ENCODE peak calls at places on chromosomes 6 and 20, in six cellular contexts. S is NCI-H1105; A is astrocyte of the spinal cord; L is ureter; N is neural progenitor cell; X is activated CD4-positive, alpha-beta T cell treated with anti-CD3 and anti-CD28 coated beads for 24 hours. J is an unnamed sample.

GRCh38 chr6:136437246-136437645 is 113.0 kb downstream of the MAP7 start:
- DNase-seq in X (no peak), L (no peak), N (no peak), A (no peak), S (no peak), J (no peak)

GRCh38 chr20:1417273-1417672 is 24.4 kb upstream of the FKBP1A start:
- DNase-seq in A (peak; percentile 46), X (no peak), S (no peak), N (no peak), L (no peak), J (no peak)

GRCh38 chr6:6962086-6962485 is 145.7 kb upstream of the RREB1 start:
- DNase-seq in A (no peak), N (no peak), S (no peak), L (no peak), X (no peak), J (no peak)

GRCh38 chr6:20608905-20609304 is 74.6 kb downstream of the CDKAL1 start:
- DNase-seq in L (no peak), X (no peak), A (no peak), N (no peak), S (no peak), J (no peak)

GRCh38 chr6:12506211-12506610 is 210.4 kb upstream of the PHACTR1 start:
- DNase-seq in N (no peak), X (no peak), S (no peak), A (no peak), L (no peak), J (no peak)

GRCh38 chr20:10679269-10679668 is 5.5 kb upstream of the JAG1 start:
- DNase-seq in L (no peak), S (no peak), A (no peak), X (no peak), N (no peak), J (no peak)

GRCh38 chr6:150600302-150601017 is 775 bp downstream of the PLEKHG1 start:
- DNase-seq in S (peak; percentile 86), X (peak; percentile 29), A (peak; percentile 75), L (peak; percentile 82), N (peak; percentile 96), J (peak; percentile 73)

GRCh38 chr6:157806496-157807215 is 16.4 kb upstream of the SNX9 start:
- DNase-seq in S (no peak), X (no peak), N (no peak), A (no peak), L (no peak), J (no peak)

GRCh38 chr20:50101281-50101680 is 11.7 kb downstream of the UBE2V1 start:
- DNase-seq in S (no peak), L (no peak), A (no peak), X (no peak), N (no peak), J (no peak)

GRCh38 chr6:46279874-46280273 is 109.1 kb upstream of the ENPP5 start:
- DNase-seq in N (no peak), A (no peak), L (no peak), X (no peak), S (no peak), J (no peak)